ENCODE peak calls at places on chromosomes 12 and 14, in seven cellular contexts. G, D, B, Z, V, Y and N are unnamed samples.

GRCh38 chr14:52313903-52314481 is at the start of gene PTGER2:
- DNase-seq in V (peak; percentile 97), D (peak; percentile 9), G (peak; percentile 76), Y (peak; percentile 91), Z (peak; percentile 84), B (peak; percentile 81), N (peak; percentile 54)

GRCh38 chr14:71070169-71070568 is 162.9 kb downstream of the PCNX1 start:
- DNase-seq in V (peak; percentile 35), G (no peak), B (no peak), Y (no peak), Z (no peak), D (no peak), N (no peak)

GRCh38 chr14:71130491-71131179 is 223.4 kb downstream of the PCNX1 start:
- DNase-seq in B (no peak), D (no peak), V (peak; percentile 88), Y (no peak), Z (no peak), G (no peak), N (no peak)

GRCh38 chr12:124682425-124683329 is 115.3 kb upstream of the NCOR2 start:
- DNase-seq in D (no peak), V (no peak), G (no peak), B (no peak), Y (no peak), Z (no peak), N (no peak)

GRCh38 chr14:37122919-37123639 is 49.3 kb downstream of the SLC25A21 start:
- DNase-seq in G (no peak), D (no peak), B (no peak), Y (no peak), V (no peak), Z (no peak), N (no peak)

GRCh38 chr12:108207791-108208730 is 79.0 kb downstream of the WSCD2 start:
- DNase-seq in Z (no peak), D (no peak), G (no peak), B (no peak), Y (no peak), V (no peak), N (no peak)

GRCh38 chr14:72617391-72618011 is 276.4 kb downstream of the DPF3 start:
- DNase-seq in Y (peak; percentile 58), Z (peak; percentile 44), B (no peak), D (no peak), V (no peak), G (no peak), N (peak; percentile 40)

GRCh38 chr12:113582521-113583218 is 111.0 kb upstream of the LHX5 start:
- DNase-seq in Y (no peak), G (no peak), Z (no peak), V (no peak), D (no peak), B (no peak), N (no peak)

GRCh38 chr14:101770183-101770582 is 8.7 kb downstream of the PPP2R5C start:
- DNase-seq in D (no peak), B (no peak), V (no peak), Z (no peak), G (no peak), Y (no peak), N (no peak)

GRCh38 chr14:72666610-72667009 is 227.3 kb downstream of the DPF3 start:
- DNase-seq in G (no peak), V (peak; percentile 89), D (no peak), Z (no peak), Y (no peak), B (no peak), N (no peak)

GRCh38 chr12:106764738-106765137 is 9.7 kb upstream of the RIC8B start:
- DNase-seq in D (no peak), V (no peak), G (no peak), B (no peak), Z (no peak), Y (no peak), N (no peak)

GRCh38 chr12:100267603-100268281 is 765 bp downstream of the SCYL2 start:
- DNase-seq in Z (no peak), D (peak; percentile 16), G (no peak), Y (no peak), V (peak; percentile 37), B (peak; percentile 30), N (peak; percentile 3)

GRCh38 chr12:67940780-67941243 is 48.4 kb upstream of the IFNG-AS1 start:
- DNase-seq in Z (no peak), D (no peak), B (no peak), V (peak; percentile 40), Y (no peak), G (no peak), N (no peak)

GRCh38 chr14:51604078-51604477 is 47.6 kb upstream of the FRMD6 start:
- DNase-seq in Y (no peak), V (peak; percentile 89), D (no peak), Z (no peak), G (no peak), B (no peak), N (no peak)

DNA sequence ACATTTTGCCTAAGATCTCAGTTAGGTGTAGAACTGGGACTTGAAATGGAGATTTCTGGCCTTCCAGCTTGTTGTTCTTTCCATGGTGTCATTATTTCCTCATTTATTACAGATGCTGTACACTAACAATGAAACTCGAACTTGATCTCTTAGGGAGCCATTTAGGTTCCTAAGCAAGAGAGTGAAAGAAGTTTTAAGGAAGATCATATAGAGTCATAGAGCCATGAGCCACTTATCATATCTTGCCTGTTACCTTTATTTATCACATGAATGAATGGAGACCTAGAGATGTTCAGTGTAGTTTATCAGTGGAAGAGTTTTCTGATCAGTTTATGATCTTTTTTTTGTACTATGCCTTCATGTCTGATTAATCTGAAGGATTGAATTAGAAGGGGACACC is 9.9 kb downstream of the HELB start:
- DNase-seq in Z (no peak), B (no peak), D (no peak), Y (no peak), G (no peak), V (no peak), N (no peak)
- H3K4me1 ChIP-seq in Z (no peaks in the 10 kb centered on the region), B (no peaks in the 10 kb centered on the region), D (no peaks in the 10 kb centered on the region), Y (no peaks in the 10 kb centered on the region), G (no peaks in the 10 kb centered on the region), V (no peaks in the 10 kb centered on the region), N (no peaks in the 10 kb centered on the region)

GRCh38 chr12:6703631-6704030 is 3.0 kb upstream of the PIANP start:
- DNase-seq in Y (no peak), V (peak; percentile 41), D (no peak), B (no peak), G (no peak), Z (no peak), N (no peak)
- TF ChIP-seq CTCF in Y (no peak), V (no peak), D (peak; percentile 3), B (no peak), G (no peak), Z (no peak), N (no peak)

GRCh38 chr14:69614592-69614991 is 3.2 kb downstream of the SUSD6 start:
- DNase-seq in Y (peak; percentile 75), V (no peak), G (no peak), D (no peak), Z (peak; percentile 27), B (peak; percentile 81), N (no peak)

GRCh38 chr14:69611264-69612013 is at the start of gene SUSD6:
- DNase-seq in V (peak; percentile 85), G (peak; percentile 96), B (peak; percentile 89), D (peak; percentile 86), Z (peak; percentile 93), Y (peak; percentile 96), N (peak; percentile 88)

GRCh38 chr14:69612014-69612758 is 790 bp downstream of the SUSD6 start:
- DNase-seq in V (peak; percentile 23), Z (peak; percentile 38), G (peak; percentile 75), B (no peak), Y (no peak), D (peak; percentile 24), N (no peak)

GRCh38 chr14:69612759-69613145 is 1.4 kb downstream of the SUSD6 start:
- DNase-seq in D (no peak), Z (no peak), B (no peak), V (no peak), G (no peak), Y (no peak), N (no peak)

GRCh38 chr14:69613312-69614073 is 2.1 kb downstream of the SUSD6 start:
- DNase-seq in B (no peak), Y (no peak), Z (no peak), V (no peak), G (no peak), D (no peak), N (no peak)
- H3K4me1 ChIP-seq in B (peaks cover 64% of the 10 kb centered on the region), Y (peaks cover 57% of the 10 kb centered on the region), Z (peaks cover 77% of the 10 kb centered on the region), V (peaks cover 24% of the 10 kb centered on the region), G (peaks cover 51% of the 10 kb centered on the region), D (peaks cover 39% of the 10 kb centered on the region), N (peaks cover 69% of the 10 kb centered on the region)

GRCh38 chr12:53956251-53956887 is 1.7 kb downstream of the HOXC12 start:
- DNase-seq in V (no peak), Y (no peak), G (peak; percentile 30), Z (no peak), D (no peak), B (no peak), N (no peak)
- TF ChIP-seq CTCF in V (no peak), Y (no peak), G (no peak), Z (no peak), D (no peak), B (no peak), N (no peak)